ENCODE peak calls at places on chromosomes 6 and 20, in five cellular contexts. G is breast epithelium, Q is aorta, H is body of pancreas, Y is endothelial cell of umbilical vein. L is an unnamed sample.

GRCh38 chr20:63568986-63569949 is 4.8 kb downstream of the HELZ2 start:
- DNase-seq in Q (no peak), H (no peak), G (no peak), Y (no peak), L (no peak)

GRCh38 chr6:112595201-112595600 is 248.1 kb downstream of the RFPL4B start:
- DNase-seq in H (no peak), G (no peak), Y (no peak), Q (no peak), L (no peak)

GRCh38 chr20:19406371-19406770 is 193.9 kb downstream of the SLC24A3 start:
- DNase-seq in Q (no peak), H (no peak), Y (no peak), G (no peak), L (no peak)

GRCh38 chr20:23303325-23304102 is 47.1 kb upstream of the NXT1 start:
- DNase-seq in Q (no peak), G (no peak), Y (no peak), H (no peak), L (no peak)

GRCh38 chr6:139964737-139965136 is 590.3 kb upstream of the CITED2 start:
- DNase-seq in H (no peak), Q (no peak), Y (no peak), G (no peak), L (no peak)

GRCh38 chr20:36092424-36093024 is 62.0 kb upstream of the EPB41L1 start:
- DNase-seq in Y (peak; percentile 14), G (no peak), Q (peak; percentile 52), H (peak; percentile 50), L (no peak)

GRCh38 chr6:25024821-25025220 is 89.1 kb upstream of the RIPOR2 start:
- DNase-seq in Q (no peak), Y (no peak), H (no peak), G (no peak), L (no peak)

GRCh38 chr6:33329058-33329457 is 11.5 kb upstream of the ZBTB22 start:
- DNase-seq in Y (no peak), G (no peak), H (no peak), Q (no peak), L (no peak)

GRCh38 chr6:157198425-157199279 is 124.7 kb downstream of the TMEM242 start:
- DNase-seq in G (peak; percentile 94), H (peak; percentile 95), Q (peak; percentile 78), Y (no peak), L (no peak)

GRCh38 chr20:44123874-44124535 is 63.0 kb downstream of the JPH2 start:
- DNase-seq in H (no peak), Y (no peak), G (no peak), Q (no peak), L (no peak)

GRCh38 chr20:12051206-12052163 is 133.8 kb downstream of the BTBD3 start:
- DNase-seq in H (no peak), G (no peak), Y (peak; percentile 6), Q (no peak), L (no peak)

GRCh38 chr6:473759-474453 is 82.4 kb downstream of the IRF4 start:
- DNase-seq in G (no peak), H (no peak), Y (no peak), Q (no peak), L (no peak)
- H3K27ac ChIP-seq in G (no peak overlapping the region), H (no peak overlapping the region), Y (no peak overlapping the region), Q (no peak overlapping the region), L (no peak overlapping the region)

GRCh38 chr6:159959976-159960384 is 8.9 kb upstream of the IGF2R start:
- DNase-seq in G (no peak), Q (peak; percentile 78), Y (no peak), H (no peak), L (no peak)
- H3K27ac ChIP-seq in G (peak overlapping the region; percentile 52), Q (no peak overlapping the region), Y (no peak overlapping the region), H (peak overlapping the region; percentile 68), L (no peak overlapping the region)

GRCh38 chr6:158796353-158796752 is 22.8 kb downstream of the EZR start:
- DNase-seq in Y (no peak), H (no peak), G (no peak), Q (no peak), L (no peak)

GRCh38 chr6:158798311-158798710 is 20.9 kb downstream of the EZR start:
- DNase-seq in Y (no peak), Q (no peak), H (no peak), G (no peak), L (no peak)

GRCh38 chr6:158799051-158799792 is 19.9 kb downstream of the EZR start:
- DNase-seq in H (peak; percentile 86), G (no peak), Q (peak; percentile 53), Y (peak; percentile 85), L (peak; percentile 11)

GRCh38 chr6:158795516-158795915 is 23.7 kb downstream of the EZR start:
- DNase-seq in H (peak; percentile 9), Y (no peak), Q (no peak), G (no peak), L (no peak)

DNA sequence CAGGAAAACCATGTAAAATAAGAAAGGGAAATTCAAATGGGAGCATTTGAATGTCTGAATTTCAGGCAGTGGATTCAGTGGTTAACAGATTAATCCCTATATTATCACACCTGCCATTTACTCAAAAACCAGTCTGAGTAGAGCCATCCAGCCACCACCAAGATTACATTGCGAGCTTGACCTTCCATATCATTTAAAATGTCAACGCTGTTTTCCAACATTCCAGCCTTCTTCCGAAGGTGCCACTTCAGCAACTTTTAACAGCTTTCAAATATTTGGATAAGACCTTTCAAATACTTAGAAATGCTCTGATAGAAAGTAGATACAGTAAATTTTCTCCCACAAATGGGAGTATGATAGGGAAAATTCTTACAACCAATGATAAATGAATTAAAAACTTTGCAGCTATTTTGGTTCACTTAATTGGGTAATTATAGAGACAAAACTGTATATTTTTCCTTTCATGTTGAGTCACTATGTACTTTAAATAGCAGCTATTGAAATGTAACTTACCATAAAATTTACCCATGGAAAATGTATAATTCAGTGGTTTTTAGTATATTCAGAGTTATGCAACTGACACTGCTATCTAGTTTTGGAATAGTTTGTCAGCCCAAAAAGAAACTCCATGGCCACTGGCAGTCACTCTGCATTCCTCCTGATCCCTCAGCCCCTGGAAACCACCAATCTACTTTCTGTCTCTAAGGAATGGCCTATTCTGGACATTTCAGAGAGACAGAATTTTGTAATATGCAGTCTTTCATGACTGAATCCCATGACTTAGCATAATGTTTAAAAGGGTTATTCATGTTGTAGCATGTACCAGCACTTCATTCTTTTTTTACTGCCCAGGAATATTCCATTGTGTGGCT is 21.6 kb downstream of the EZR start:
- DNase-seq in Y (no peak), H (peak; percentile 5), Q (no peak), G (no peak), L (no peak)
- H3K27ac ChIP-seq in Y (no peak overlapping the region), H (peak overlapping the region; percentile 93), Q (no peak overlapping the region), G (peak overlapping the region; percentile 59), L (no peak overlapping the region)

DNA sequence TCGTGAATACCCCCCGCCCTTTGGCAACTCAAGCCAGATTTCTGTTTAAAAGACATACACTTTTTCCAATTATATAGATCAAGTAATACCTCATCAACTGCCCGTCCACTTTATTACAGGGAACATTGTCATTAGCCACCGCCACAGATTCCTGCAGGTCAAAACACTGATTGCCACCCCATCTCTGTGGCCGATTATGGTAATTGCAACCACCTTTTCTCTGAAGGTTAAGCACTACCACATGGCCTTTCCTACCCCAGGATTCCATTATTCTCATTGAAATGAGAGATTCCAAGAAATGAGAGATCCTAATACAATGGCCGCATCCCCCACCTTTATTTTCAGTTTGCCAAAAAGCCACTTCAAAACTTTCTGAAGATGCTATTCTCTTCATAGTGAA is 478.8 kb upstream of the HSF2 start:
- DNase-seq in Q (no peak), H (no peak), Y (no peak), G (no peak), L (no peak)
- H3K27ac ChIP-seq in Q (no peak overlapping the region), H (no peak overlapping the region), Y (no peak overlapping the region), G (no peak overlapping the region), L (no peak overlapping the region)